ENCODE peak calls at places on chromosome 15, in seven cellular contexts. One of them, this sample, is unnamed.

GRCh38 chr15:74610302-74610951 is 5.2 kb upstream of the CLK3 start:
- DNase-seq in neural progenitor cell: no peak
- DNase-seq in WTC11: no peak
- DNase-seq in ovary: peak; percentile 43
- DNase-seq in HFFc6: no peak
- DNase-seq in GM23338: no peak
- DNase-seq in AG09319: no peak
- DNase-seq in this sample: no peak

GRCh38 chr15:63348392-63348791 is 33.3 kb downstream of the CA12 start:
- DNase-seq in neural progenitor cell: no peak
- DNase-seq in WTC11: no peak
- DNase-seq in ovary: peak; percentile 21
- DNase-seq in HFFc6: peak; percentile 65
- DNase-seq in GM23338: no peak
- DNase-seq in AG09319: no peak
- DNase-seq in this sample: peak; percentile 66

GRCh38 chr15:72784233-72784876 is 797 bp upstream of the ADPGK start:
- DNase-seq in neural progenitor cell: peak; percentile 86
- DNase-seq in WTC11: no peak
- DNase-seq in ovary: peak; percentile 47
- DNase-seq in HFFc6: peak; percentile 78
- DNase-seq in GM23338: peak; percentile 86
- DNase-seq in AG09319: peak; percentile 52
- DNase-seq in this sample: no peak

GRCh38 chr15:73986776-73987056 is 5.4 kb downstream of the STOML1 start:
- DNase-seq in neural progenitor cell: no peak
- DNase-seq in WTC11: no peak
- DNase-seq in ovary: no peak
- DNase-seq in HFFc6: no peak
- DNase-seq in GM23338: no peak
- DNase-seq in AG09319: no peak
- DNase-seq in this sample: no peak

GRCh38 chr15:84840741-84841429 is 23.7 kb downstream of the ALPK3 start:
- DNase-seq in neural progenitor cell: no peak
- DNase-seq in WTC11: no peak
- DNase-seq in ovary: no peak
- DNase-seq in HFFc6: peak; percentile 50
- DNase-seq in GM23338: no peak
- DNase-seq in AG09319: peak; percentile 38
- DNase-seq in this sample: peak; percentile 95

GRCh38 chr15:93048759-93049161 is 40.3 kb downstream of the RGMA start:
- DNase-seq in neural progenitor cell: no peak
- DNase-seq in WTC11: no peak
- DNase-seq in ovary: no peak
- DNase-seq in HFFc6: no peak
- DNase-seq in GM23338: no peak
- DNase-seq in AG09319: no peak
- DNase-seq in this sample: no peak

GRCh38 chr15:39110336-39110735 is 470.5 kb upstream of the THBS1 start:
- DNase-seq in neural progenitor cell: no peak
- DNase-seq in WTC11: no peak
- DNase-seq in ovary: no peak
- DNase-seq in HFFc6: peak; percentile 54
- DNase-seq in GM23338: no peak
- DNase-seq in AG09319: no peak
- DNase-seq in this sample: no peak

GRCh38 chr15:25800761-25801515 is 62.2 kb downstream of the ATP10A start:
- DNase-seq in neural progenitor cell: no peak
- DNase-seq in WTC11: no peak
- DNase-seq in ovary: no peak
- DNase-seq in HFFc6: no peak
- DNase-seq in GM23338: no peak
- DNase-seq in AG09319: no peak
- DNase-seq in this sample: peak; percentile 52

GRCh38 chr15:66870880-66871388 is 168.9 kb downstream of the SMAD6 start:
- DNase-seq in neural progenitor cell: no peak
- DNase-seq in WTC11: no peak
- DNase-seq in ovary: no peak
- DNase-seq in HFFc6: no peak
- DNase-seq in GM23338: no peak
- DNase-seq in AG09319: no peak
- DNase-seq in this sample: no peak

GRCh38 chr15:92375057-92375456 is 18.6 kb upstream of the ST8SIA2 start:
- DNase-seq in neural progenitor cell: no peak
- DNase-seq in WTC11: no peak
- DNase-seq in ovary: no peak
- DNase-seq in HFFc6: no peak
- DNase-seq in GM23338: no peak
- DNase-seq in AG09319: no peak
- DNase-seq in this sample: no peak

GRCh38 chr15:92715753-92716152 is 60.2 kb upstream of the FAM174B start:
- DNase-seq in neural progenitor cell: peak; percentile 57
- DNase-seq in WTC11: no peak
- DNase-seq in ovary: peak; percentile 39
- DNase-seq in HFFc6: no peak
- DNase-seq in GM23338: peak; percentile 34
- DNase-seq in AG09319: no peak
- DNase-seq in this sample: no peak

GRCh38 chr15:60326824-60327654 is 70.7 kb downstream of the ANXA2 start:
- DNase-seq in neural progenitor cell: peak; percentile 68
- DNase-seq in WTC11: no peak
- DNase-seq in ovary: no peak
- DNase-seq in HFFc6: peak; percentile 47
- DNase-seq in GM23338: peak; percentile 79
- DNase-seq in AG09319: no peak
- DNase-seq in this sample: no peak

GRCh38 chr15:44910981-44911625 is 45.4 kb upstream of the TERB2 start:
- DNase-seq in neural progenitor cell: no peak
- DNase-seq in WTC11: no peak
- DNase-seq in ovary: no peak
- DNase-seq in HFFc6: no peak
- DNase-seq in GM23338: no peak
- DNase-seq in AG09319: no peak
- DNase-seq in this sample: no peak

GRCh38 chr15:74400313-74400850 is 32.9 kb upstream of the CYP11A1 start:
- DNase-seq in neural progenitor cell: no peak
- DNase-seq in WTC11: no peak
- DNase-seq in ovary: no peak
- DNase-seq in HFFc6: no peak
- DNase-seq in GM23338: no peak
- DNase-seq in AG09319: no peak
- DNase-seq in this sample: no peak

GRCh38 chr15:62603757-62604156 is 438.7 kb upstream of the C2CD4B start:
- DNase-seq in neural progenitor cell: no peak
- DNase-seq in WTC11: no peak
- DNase-seq in ovary: no peak
- DNase-seq in HFFc6: peak; percentile 34
- DNase-seq in GM23338: no peak
- DNase-seq in AG09319: no peak
- DNase-seq in this sample: no peak

GRCh38 chr15:67547064-67547463 is 4.6 kb downstream of the MAP2K5 start:
- DNase-seq in neural progenitor cell: no peak
- DNase-seq in WTC11: no peak
- DNase-seq in ovary: no peak
- DNase-seq in HFFc6: no peak
- DNase-seq in GM23338: no peak
- DNase-seq in AG09319: no peak
- DNase-seq in this sample: no peak

GRCh38 chr15:91965501-91966180 is 112.1 kb downstream of the SLCO3A1 start:
- DNase-seq in neural progenitor cell: no peak
- DNase-seq in WTC11: no peak
- DNase-seq in ovary: no peak
- DNase-seq in HFFc6: peak; percentile 54
- DNase-seq in GM23338: no peak
- DNase-seq in AG09319: peak; percentile 25
- DNase-seq in this sample: no peak

GRCh38 chr15:74725241-74725774 is at the start of gene CYP1A1:
- DNase-seq in neural progenitor cell: peak; percentile 49
- DNase-seq in WTC11: peak; percentile 62
- DNase-seq in ovary: no peak
- DNase-seq in HFFc6: no peak
- DNase-seq in GM23338: peak; percentile 68
- DNase-seq in AG09319: no peak
- DNase-seq in this sample: no peak

GRCh38 chr15:72856549-72857040 is 73.0 kb upstream of the ADPGK start:
- DNase-seq in neural progenitor cell: no peak
- DNase-seq in WTC11: no peak
- DNase-seq in ovary: no peak
- DNase-seq in HFFc6: no peak
- DNase-seq in GM23338: no peak
- DNase-seq in AG09319: no peak
- DNase-seq in this sample: no peak

GRCh38 chr15:60890361-60890991 is 338.6 kb downstream of the RORA start:
- DNase-seq in neural progenitor cell: no peak
- DNase-seq in WTC11: no peak
- DNase-seq in ovary: no peak
- DNase-seq in HFFc6: no peak
- DNase-seq in GM23338: no peak
- DNase-seq in AG09319: no peak
- DNase-seq in this sample: no peak

GRCh38 chr15:68208641-68209240 is 3.6 kb upstream of the CALML4 start:
- DNase-seq in neural progenitor cell: no peak
- DNase-seq in WTC11: no peak
- DNase-seq in ovary: no peak
- DNase-seq in HFFc6: no peak
- DNase-seq in GM23338: no peak
- DNase-seq in AG09319: no peak
- DNase-seq in this sample: peak; percentile 50

GRCh38 chr15:62741106-62741505 is 301.4 kb upstream of the TPM1 start:
- DNase-seq in neural progenitor cell: no peak
- DNase-seq in WTC11: no peak
- DNase-seq in ovary: no peak
- DNase-seq in HFFc6: no peak
- DNase-seq in GM23338: no peak
- DNase-seq in AG09319: no peak
- DNase-seq in this sample: no peak

GRCh38 chr15:39128746-39129145 is 452.1 kb upstream of the THBS1 start:
- DNase-seq in neural progenitor cell: no peak
- DNase-seq in WTC11: no peak
- DNase-seq in ovary: no peak
- DNase-seq in HFFc6: no peak
- DNase-seq in GM23338: no peak
- DNase-seq in AG09319: no peak
- DNase-seq in this sample: no peak

GRCh38 chr15:79811406-79812405 is 85.1 kb downstream of the MTHFS start:
- DNase-seq in neural progenitor cell: no peak
- DNase-seq in WTC11: no peak
- DNase-seq in ovary: peak; percentile 87
- DNase-seq in HFFc6: no peak
- DNase-seq in GM23338: no peak
- DNase-seq in AG09319: peak; percentile 34
- DNase-seq in this sample: peak; percentile 76

GRCh38 chr15:97759363-97759762 is 201.1 kb upstream of the ARRDC4 start:
- DNase-seq in neural progenitor cell: no peak
- DNase-seq in WTC11: no peak
- DNase-seq in ovary: no peak
- DNase-seq in HFFc6: peak; percentile 30
- DNase-seq in GM23338: no peak
- DNase-seq in AG09319: no peak
- DNase-seq in this sample: no peak

GRCh38 chr15:57503911-57504598 is 87.6 kb upstream of the MYZAP start:
- DNase-seq in neural progenitor cell: no peak
- DNase-seq in WTC11: no peak
- DNase-seq in ovary: peak; percentile 62
- DNase-seq in HFFc6: no peak
- DNase-seq in GM23338: no peak
- DNase-seq in AG09319: no peak
- DNase-seq in this sample: no peak
- TF ChIP-seq CTCF in neural progenitor cell: no peak
- TF ChIP-seq CTCF in WTC11: no peak
- TF ChIP-seq CTCF in ovary: no peak
- TF ChIP-seq CTCF in HFFc6: no peak
- TF ChIP-seq CTCF in GM23338: no peak
- TF ChIP-seq CTCF in AG09319: no peak
- TF ChIP-seq CTCF in this sample: no peak

GRCh38 chr15:70479785-70480184 is 283.6 kb downstream of the UACA start:
- DNase-seq in neural progenitor cell: no peak
- DNase-seq in WTC11: no peak
- DNase-seq in ovary: no peak
- DNase-seq in HFFc6: no peak
- DNase-seq in GM23338: no peak
- DNase-seq in AG09319: no peak
- DNase-seq in this sample: no peak

GRCh38 chr15:70477750-70478250 is 285.6 kb downstream of the UACA start:
- DNase-seq in neural progenitor cell: no peak
- DNase-seq in WTC11: no peak
- DNase-seq in ovary: no peak
- DNase-seq in HFFc6: no peak
- DNase-seq in GM23338: no peak
- DNase-seq in AG09319: no peak
- DNase-seq in this sample: no peak

GRCh38 chr15:70478251-70478990 is 284.9 kb downstream of the UACA start:
- DNase-seq in neural progenitor cell: no peak
- DNase-seq in WTC11: no peak
- DNase-seq in ovary: no peak
- DNase-seq in HFFc6: no peak
- DNase-seq in GM23338: no peak
- DNase-seq in AG09319: no peak
- DNase-seq in this sample: no peak

GRCh38 chr15:70480196-70480856 is 283.0 kb downstream of the UACA start:
- DNase-seq in neural progenitor cell: no peak
- DNase-seq in WTC11: no peak
- DNase-seq in ovary: no peak
- DNase-seq in HFFc6: no peak
- DNase-seq in GM23338: no peak
- DNase-seq in AG09319: no peak
- DNase-seq in this sample: no peak

GRCh38 chr15:70479056-70479455 is 284.3 kb downstream of the UACA start:
- DNase-seq in neural progenitor cell: no peak
- DNase-seq in WTC11: no peak
- DNase-seq in ovary: no peak
- DNase-seq in HFFc6: no peak
- DNase-seq in GM23338: no peak
- DNase-seq in AG09319: no peak
- DNase-seq in this sample: no peak
- TF ChIP-seq CTCF in neural progenitor cell: no peak
- TF ChIP-seq CTCF in WTC11: no peak
- TF ChIP-seq CTCF in ovary: no peak
- TF ChIP-seq CTCF in HFFc6: no peak
- TF ChIP-seq CTCF in GM23338: no peak
- TF ChIP-seq CTCF in AG09319: no peak
- TF ChIP-seq CTCF in this sample: no peak

DNA sequence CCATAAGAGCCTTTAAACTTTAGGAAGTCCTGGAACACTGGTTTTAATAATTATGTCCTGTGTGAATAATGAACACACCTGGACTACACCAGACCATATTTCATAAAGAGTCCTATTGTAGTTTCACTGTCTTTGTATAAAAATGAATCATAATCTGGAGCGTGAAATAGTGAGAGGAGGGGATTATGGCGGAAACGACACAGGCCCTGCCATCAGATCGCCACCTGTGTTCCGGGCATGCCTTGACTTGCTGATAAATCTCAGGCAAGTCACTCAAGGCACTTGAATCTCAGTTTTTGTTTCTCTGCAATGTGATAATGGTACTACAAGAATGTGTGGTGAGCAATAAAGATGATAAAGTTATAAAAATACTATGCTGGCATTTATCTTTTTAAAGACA is 995.5 kb downstream of the MCTP2 start:
- DNase-seq in neural progenitor cell: no peak
- DNase-seq in WTC11: no peak
- DNase-seq in ovary: no peak
- DNase-seq in HFFc6: no peak
- DNase-seq in GM23338: no peak
- DNase-seq in AG09319: no peak
- DNase-seq in this sample: no peak
- TF ChIP-seq CTCF in neural progenitor cell: no peak
- TF ChIP-seq CTCF in WTC11: no peak
- TF ChIP-seq CTCF in ovary: no peak
- TF ChIP-seq CTCF in HFFc6: no peak
- TF ChIP-seq CTCF in GM23338: no peak
- TF ChIP-seq CTCF in AG09319: no peak
- TF ChIP-seq CTCF in this sample: no peak

GRCh38 chr15:86115138-86115801 is 35.6 kb downstream of the AGBL1 start:
- DNase-seq in neural progenitor cell: no peak
- DNase-seq in WTC11: no peak
- DNase-seq in ovary: no peak
- DNase-seq in HFFc6: no peak
- DNase-seq in GM23338: peak; percentile 36
- DNase-seq in AG09319: no peak
- DNase-seq in this sample: no peak
- TF ChIP-seq CTCF in neural progenitor cell: peak; percentile 33
- TF ChIP-seq CTCF in WTC11: no peak
- TF ChIP-seq CTCF in ovary: no peak
- TF ChIP-seq CTCF in HFFc6: no peak
- TF ChIP-seq CTCF in GM23338: peak; percentile 70
- TF ChIP-seq CTCF in AG09319: no peak
- TF ChIP-seq CTCF in this sample: no peak